ENCODE peak calls at places on chromosome 19, in seven cellular contexts. One of them, this sample, is unnamed.

GRCh38 chr19:8028951-8029491 is 23.5 kb upstream of the CCL25 start:
- DNase-seq in GM12878: no peak
- DNase-seq in K562: peak
- DNase-seq in H1: no peak
- DNase-seq in SK-N-SH: no peak
- DNase-seq in HCT116: no peak
- DNase-seq in HepG2: no peak
- DNase-seq in this sample: no peak

GRCh38 chr19:55647732-55648656 is at the start of gene CCDC106:
- DNase-seq in HepG2: peak
- DNase-seq in HCT116: no peak
- DNase-seq in GM12878: no peak
- DNase-seq in K562: peak
- DNase-seq in SK-N-SH: peak
- DNase-seq in H1: no peak
- DNase-seq in this sample: peak

GRCh38 chr19:7605490-7606222 is 10.0 kb downstream of the CAMSAP3 start:
- DNase-seq in H1: peak
- DNase-seq in SK-N-SH: peak
- DNase-seq in K562: peak
- DNase-seq in HepG2: peak
- DNase-seq in GM12878: peak
- DNase-seq in HCT116: peak
- DNase-seq in this sample: peak

GRCh38 chr19:1977116-1977515 is 36.1 kb downstream of the CSNK1G2 start:
- DNase-seq in K562: peak
- DNase-seq in SK-N-SH: no peak
- DNase-seq in H1: no peak
- DNase-seq in HCT116: no peak
- DNase-seq in GM12878: no peak
- DNase-seq in HepG2: no peak
- DNase-seq in this sample: no peak

GRCh38 chr19:46296722-46297431 is at the start of gene HIF3A:
- DNase-seq in GM12878: no peak
- DNase-seq in K562: peak
- DNase-seq in HepG2: no peak
- DNase-seq in H1: peak
- DNase-seq in SK-N-SH: peak
- DNase-seq in HCT116: no peak
- DNase-seq in this sample: no peak

GRCh38 chr19:12790628-12791344 is 500 bp upstream of the JUNB start:
- DNase-seq in SK-N-SH: no peak
- DNase-seq in GM12878: no peak
- DNase-seq in HepG2: no peak
- DNase-seq in K562: no peak
- DNase-seq in HCT116: no peak
- DNase-seq in H1: no peak
- DNase-seq in this sample: no peak

GRCh38 chr19:56132316-56132822 is 8.7 kb upstream of the ZNF444 start:
- DNase-seq in GM12878: no peak
- DNase-seq in HCT116: no peak
- DNase-seq in H1: no peak
- DNase-seq in SK-N-SH: no peak
- DNase-seq in HepG2: peak
- DNase-seq in K562: no peak
- DNase-seq in this sample: no peak

GRCh38 chr19:33134571-33135041 is 2.7 kb downstream of the WDR88 start:
- DNase-seq in H1: no peak
- DNase-seq in HCT116: no peak
- DNase-seq in HepG2: no peak
- DNase-seq in SK-N-SH: peak
- DNase-seq in K562: no peak
- DNase-seq in GM12878: no peak
- DNase-seq in this sample: no peak

GRCh38 chr19:48608798-48609263 is 2.3 kb downstream of the SPACA4 start:
- DNase-seq in HCT116: peak
- DNase-seq in HepG2: peak
- DNase-seq in H1: no peak
- DNase-seq in SK-N-SH: peak
- DNase-seq in GM12878: no peak
- DNase-seq in K562: peak
- DNase-seq in this sample: peak

GRCh38 chr19:958967-959685 is 25.0 kb upstream of the WDR18 start:
- DNase-seq in HCT116: peak
- DNase-seq in K562: peak
- DNase-seq in SK-N-SH: no peak
- DNase-seq in H1: no peak
- DNase-seq in GM12878: no peak
- DNase-seq in HepG2: peak
- DNase-seq in this sample: no peak

GRCh38 chr19:54002495-54003315 is 11.3 kb downstream of the CACNG6 start:
- DNase-seq in SK-N-SH: no peak
- DNase-seq in H1: no peak
- DNase-seq in GM12878: no peak
- DNase-seq in K562: no peak
- DNase-seq in HCT116: no peak
- DNase-seq in HepG2: no peak
- DNase-seq in this sample: no peak

GRCh38 chr19:15464394-15465385 is at the start of gene RASAL3:
- DNase-seq in K562: no peak
- DNase-seq in HCT116: no peak
- DNase-seq in GM12878: peak
- DNase-seq in H1: no peak
- DNase-seq in HepG2: no peak
- DNase-seq in SK-N-SH: no peak
- DNase-seq in this sample: no peak

GRCh38 chr19:43511324-43511723 is 6.8 kb upstream of the PHLDB3 start:
- DNase-seq in H1: no peak
- DNase-seq in GM12878: no peak
- DNase-seq in SK-N-SH: no peak
- DNase-seq in HCT116: no peak
- DNase-seq in HepG2: no peak
- DNase-seq in K562: no peak
- DNase-seq in this sample: no peak

GRCh38 chr19:29118384-29118783 is 94.6 kb downstream of the UQCRFS1 start:
- DNase-seq in HCT116: no peak
- DNase-seq in H1: no peak
- DNase-seq in HepG2: no peak
- DNase-seq in K562: no peak
- DNase-seq in SK-N-SH: no peak
- DNase-seq in GM12878: no peak
- DNase-seq in this sample: no peak

GRCh38 chr19:38062959-38063786 is 156.2 kb downstream of the SIPA1L3 start:
- DNase-seq in SK-N-SH: peak
- DNase-seq in H1: no peak
- DNase-seq in HCT116: no peak
- DNase-seq in GM12878: no peak
- DNase-seq in HepG2: no peak
- DNase-seq in K562: peak
- DNase-seq in this sample: peak

GRCh38 chr19:13039211-13039789 is 44.0 kb downstream of the NFIX start:
- DNase-seq in SK-N-SH: no peak
- DNase-seq in GM12878: no peak
- DNase-seq in HepG2: no peak
- DNase-seq in K562: no peak
- DNase-seq in H1: no peak
- DNase-seq in HCT116: no peak
- DNase-seq in this sample: no peak

GRCh38 chr19:51980116-51980736 is 6.4 kb downstream of the ZNF350 start:
- DNase-seq in K562: no peak
- DNase-seq in HCT116: no peak
- DNase-seq in SK-N-SH: no peak
- DNase-seq in H1: no peak
- DNase-seq in HepG2: no peak
- DNase-seq in GM12878: no peak
- DNase-seq in this sample: no peak

GRCh38 chr19:1767464-1767933 is 14.2 kb downstream of the ONECUT3 start:
- DNase-seq in HepG2: no peak
- DNase-seq in K562: peak
- DNase-seq in SK-N-SH: peak
- DNase-seq in HCT116: no peak
- DNase-seq in GM12878: no peak
- DNase-seq in H1: no peak
- DNase-seq in this sample: no peak

GRCh38 chr19:50496189-50497029 is 14.6 kb downstream of the JOSD2 start:
- DNase-seq in H1: no peak
- DNase-seq in HCT116: no peak
- DNase-seq in SK-N-SH: peak
- DNase-seq in HepG2: peak
- DNase-seq in K562: no peak
- DNase-seq in GM12878: no peak
- DNase-seq in this sample: no peak

GRCh38 chr19:3367572-3368440 is 1.4 kb downstream of the NFIC start:
- DNase-seq in K562: no peak
- DNase-seq in HepG2: no peak
- DNase-seq in SK-N-SH: peak
- DNase-seq in H1: no peak
- DNase-seq in HCT116: no peak
- DNase-seq in GM12878: no peak
- DNase-seq in this sample: no peak

GRCh38 chr19:31534231-31534630 is 185.0 kb upstream of the TSHZ3 start:
- DNase-seq in HepG2: no peak
- DNase-seq in K562: no peak
- DNase-seq in H1: no peak
- DNase-seq in GM12878: no peak
- DNase-seq in SK-N-SH: no peak
- DNase-seq in HCT116: no peak
- DNase-seq in this sample: no peak

GRCh38 chr19:39325778-39326680 is 5.4 kb upstream of the LRFN1 start:
- DNase-seq in HepG2: peak
- DNase-seq in SK-N-SH: peak
- DNase-seq in H1: no peak
- DNase-seq in GM12878: no peak
- DNase-seq in K562: peak
- DNase-seq in HCT116: peak
- DNase-seq in this sample: no peak
- TF ChIP-seq JUND in HepG2: no peak
- TF ChIP-seq JUND in SK-N-SH: no peak
- TF ChIP-seq JUND in H1: no peak
- TF ChIP-seq JUND in GM12878: no peak
- TF ChIP-seq JUND in K562: no peak
- TF ChIP-seq JUND in HCT116: no peak
- TF ChIP-seq JUND in this sample: no peak

DNA sequence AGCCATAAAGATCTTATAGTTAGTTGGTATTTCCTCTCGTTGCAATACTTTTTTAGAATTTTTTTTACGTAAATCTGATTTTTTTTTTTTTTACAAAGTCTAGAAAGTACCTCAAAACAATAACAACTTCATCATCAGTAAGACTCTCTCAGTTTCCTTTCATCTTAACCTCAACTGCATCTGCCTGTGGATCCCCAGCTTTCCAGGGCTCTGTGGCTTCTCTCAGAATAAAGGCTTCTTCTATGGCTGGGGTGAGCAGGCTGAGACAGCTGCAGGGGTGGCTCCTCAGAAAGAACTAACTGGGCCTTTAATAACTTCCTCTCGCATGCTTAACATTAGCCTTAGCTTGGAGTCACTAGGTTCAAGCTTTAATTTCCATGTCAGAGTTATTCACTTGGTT is 4.2 kb downstream of the ZNF506 start:
- DNase-seq in SK-N-SH: no peak
- DNase-seq in H1: no peak
- DNase-seq in GM12878: no peak
- DNase-seq in K562: no peak
- DNase-seq in HCT116: no peak
- DNase-seq in HepG2: no peak
- DNase-seq in this sample: no peak
- TF ChIP-seq JUND in SK-N-SH: no peak
- TF ChIP-seq JUND in H1: no peak
- TF ChIP-seq JUND in GM12878: no peak
- TF ChIP-seq JUND in K562: no peak
- TF ChIP-seq JUND in HCT116: no peak
- TF ChIP-seq JUND in HepG2: no peak
- TF ChIP-seq JUND in this sample: no peak

DNA sequence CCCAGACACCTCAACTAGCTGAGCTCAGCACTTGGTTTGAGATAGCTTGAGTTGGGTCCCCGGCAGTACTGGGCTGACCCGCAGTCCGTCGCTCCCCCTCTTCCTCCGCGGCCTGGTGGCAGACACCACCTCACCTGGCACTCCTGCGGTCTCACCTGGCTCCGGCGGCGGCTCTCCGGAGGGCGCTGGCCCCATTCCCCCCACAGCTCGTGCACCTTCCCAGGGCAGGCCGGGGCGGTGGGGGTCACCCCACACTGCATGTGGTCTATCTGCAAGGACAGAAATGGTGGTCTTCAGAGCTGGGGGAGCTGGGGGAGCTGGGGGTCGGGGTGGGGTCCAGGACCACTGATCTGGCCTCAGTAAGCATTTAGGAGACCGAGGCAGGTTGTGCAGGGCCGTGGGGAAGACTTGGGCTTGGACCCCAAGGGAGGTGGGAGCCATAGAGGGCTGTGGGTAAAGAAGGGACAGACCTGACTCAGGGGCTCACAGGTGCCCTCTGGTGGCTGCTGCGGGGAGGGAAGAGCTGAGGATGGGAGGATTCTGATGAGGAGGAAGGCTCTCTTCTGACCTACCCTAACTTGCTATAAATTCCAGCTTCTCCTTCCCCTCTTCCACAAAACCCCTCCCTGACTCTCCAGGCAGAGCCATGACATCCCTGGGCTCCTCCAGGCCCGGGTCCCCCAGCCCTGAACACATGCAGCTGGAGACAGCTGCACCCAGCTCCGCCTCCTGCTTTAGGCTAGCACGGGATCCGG is 6.7 kb upstream of the PLIN4 start:
- DNase-seq in K562: peak
- DNase-seq in HepG2: no peak
- DNase-seq in HCT116: peak
- DNase-seq in H1: no peak
- DNase-seq in GM12878: no peak
- DNase-seq in SK-N-SH: peak
- DNase-seq in this sample: peak
- TF ChIP-seq JUND in K562: peak
- TF ChIP-seq JUND in HepG2: no peak
- TF ChIP-seq JUND in HCT116: no peak
- TF ChIP-seq JUND in H1: no peak
- TF ChIP-seq JUND in GM12878: no peak
- TF ChIP-seq JUND in SK-N-SH: no peak
- TF ChIP-seq JUND in this sample: no peak

GRCh38 chr19:17527326-17527725 is 15.9 kb downstream of the PGLS start:
- DNase-seq in HCT116: no peak
- DNase-seq in SK-N-SH: no peak
- DNase-seq in H1: no peak
- DNase-seq in GM12878: no peak
- DNase-seq in K562: no peak
- DNase-seq in HepG2: no peak
- DNase-seq in this sample: no peak

GRCh38 chr19:17528610-17529009 is 17.2 kb downstream of the PGLS start:
- DNase-seq in SK-N-SH: no peak
- DNase-seq in GM12878: no peak
- DNase-seq in K562: no peak
- DNase-seq in HepG2: no peak
- DNase-seq in H1: no peak
- DNase-seq in HCT116: no peak
- DNase-seq in this sample: no peak

GRCh38 chr19:17525141-17525540 is 13.7 kb downstream of the PGLS start:
- DNase-seq in SK-N-SH: no peak
- DNase-seq in K562: no peak
- DNase-seq in GM12878: no peak
- DNase-seq in HepG2: no peak
- DNase-seq in H1: no peak
- DNase-seq in HCT116: no peak
- DNase-seq in this sample: no peak

GRCh38 chr19:17524651-17525050 is 13.2 kb downstream of the PGLS start:
- DNase-seq in SK-N-SH: no peak
- DNase-seq in H1: no peak
- DNase-seq in K562: no peak
- DNase-seq in HepG2: no peak
- DNase-seq in HCT116: no peak
- DNase-seq in GM12878: no peak
- DNase-seq in this sample: no peak

GRCh38 chr19:17526922-17527321 is 15.5 kb downstream of the PGLS start:
- DNase-seq in HepG2: no peak
- DNase-seq in K562: no peak
- DNase-seq in GM12878: peak
- DNase-seq in SK-N-SH: no peak
- DNase-seq in HCT116: no peak
- DNase-seq in H1: no peak
- DNase-seq in this sample: no peak
- TF ChIP-seq JUND in HepG2: no peak
- TF ChIP-seq JUND in K562: no peak
- TF ChIP-seq JUND in GM12878: no peak
- TF ChIP-seq JUND in SK-N-SH: no peak
- TF ChIP-seq JUND in HCT116: no peak
- TF ChIP-seq JUND in H1: no peak
- TF ChIP-seq JUND in this sample: no peak